ENCODE peak calls at places on chromosomes 2 and 18, in five cellular contexts. K is nucleus accumbens, G is uterus, R is lower leg skin, Y is T1000. O is an unnamed sample.

GRCh38 chr2:234977228-234977679 is 25.4 kb downstream of the SH3BP4 start:
- DNase-seq in G (no peak), R (peak), K (no peak), Y (no peak), O (no peak)

GRCh38 chr2:47403829-47404228 is 873 bp downstream of the MSH2 start:
- DNase-seq in G (no peak), R (peak), Y (no peak), K (no peak), O (no peak)

GRCh38 chr2:11967946-11968465 is 221.6 kb downstream of the LPIN1 start:
- DNase-seq in G (peak), R (no peak), Y (no peak), K (no peak), O (no peak)

GRCh38 chr2:125167820-125168219 is 1142.7 kb downstream of the CNTNAP5 start:
- DNase-seq in R (no peak), K (no peak), G (no peak), Y (no peak), O (no peak)

GRCh38 chr2:121161272-121161671 is 123.7 kb downstream of the TFCP2L1 start:
- DNase-seq in K (no peak), G (no peak), R (no peak), Y (no peak), O (no peak)

GRCh38 chr2:86453838-86454237 is 12.7 kb downstream of the KDM3A start:
- DNase-seq in R (no peak), G (no peak), Y (no peak), K (no peak), O (no peak)

GRCh38 chr2:36337354-36337753 is 18.2 kb upstream of the CRIM1 start:
- DNase-seq in G (no peak), K (no peak), Y (no peak), R (no peak), O (no peak)

GRCh38 chr2:1837022-1837421 is 92.7 kb upstream of the PXDN start:
- DNase-seq in Y (no peak), G (no peak), K (no peak), R (no peak), O (no peak)

GRCh38 chr2:70029814-70030409 is 57.4 kb upstream of the PCBP1 start:
- DNase-seq in R (peak), Y (no peak), K (peak), G (peak), O (no peak)

GRCh38 chr2:169819106-169819505 is 5.6 kb downstream of the METTL5 start:
- DNase-seq in R (no peak), G (no peak), Y (no peak), K (no peak), O (no peak)

GRCh38 chr2:237490009-237490804 is 3.2 kb downstream of the MLPH start:
- DNase-seq in Y (no peak), G (no peak), K (no peak), R (no peak), O (no peak)

GRCh38 chr2:60475311-60475830 is 78.1 kb downstream of the BCL11A start:
- DNase-seq in R (no peak), K (no peak), Y (no peak), G (no peak), O (no peak)

GRCh38 chr18:12766986-12767433 is 64.2 kb downstream of the PSMG2 start:
- DNase-seq in K (no peak), R (no peak), G (no peak), Y (no peak), O (no peak)

GRCh38 chr18:6009751-6010150 is 114.4 kb upstream of the TMEM200C start:
- DNase-seq in K (no peak), Y (no peak), G (no peak), R (no peak), O (no peak)

GRCh38 chr2:26312471-26312870 is 33.5 kb upstream of the SELENOI start:
- DNase-seq in G (no peak), R (no peak), Y (no peak), K (no peak), O (no peak)

GRCh38 chr2:182980115-182980514 is 58.1 kb downstream of the NCKAP1 start:
- DNase-seq in G (no peak), K (no peak), Y (no peak), R (no peak), O (no peak)

GRCh38 chr2:21095714-21096113 is 28.1 kb upstream of the TDRD15 start:
- DNase-seq in G (no peak), K (no peak), Y (no peak), R (no peak), O (no peak)

GRCh38 chr2:229319558-229319957 is 48.5 kb upstream of the PID1 start:
- DNase-seq in K (no peak), R (no peak), G (no peak), Y (no peak), O (no peak)

GRCh38 chr18:57898506-57899124 is 95.5 kb upstream of the ATP8B1 start:
- DNase-seq in K (no peak), G (no peak), R (no peak), Y (peak), O (no peak)

GRCh38 chr2:41180392-41180791 is 728.5 kb upstream of the SLC8A1 start:
- DNase-seq in K (no peak), G (no peak), Y (no peak), R (no peak), O (no peak)

GRCh38 chr2:162074579-162074922 is 536 bp upstream of the DPP4 start:
- DNase-seq in K (no peak), R (no peak), G (no peak), Y (no peak), O (no peak)

GRCh38 chr2:197168705-197169104 is 141.9 kb downstream of the ANKRD44 start:
- DNase-seq in R (peak), G (peak), K (peak), Y (no peak), O (no peak)

GRCh38 chr2:199738723-199739412 is 112.1 kb downstream of the FTCDNL1 start:
- DNase-seq in G (no peak), Y (no peak), R (no peak), K (no peak), O (no peak)

GRCh38 chr2:72211777-72212515 is 64.3 kb upstream of the CYP26B1 start:
- DNase-seq in K (no peak), R (no peak), Y (no peak), G (no peak), O (no peak)

GRCh38 chr2:191171708-191172355 is 21.0 kb upstream of the STAT4 start:
- DNase-seq in G (no peak), R (no peak), K (no peak), Y (peak), O (no peak)

GRCh38 chr2:226423498-226423960 is 376.1 kb downstream of the IRS1 start:
- DNase-seq in G (no peak), R (no peak), K (peak), Y (no peak), O (peak)

GRCh38 chr2:68912732-68913131 is 40.0 kb downstream of the GKN2 start:
- DNase-seq in Y (no peak), K (no peak), R (no peak), G (no peak), O (no peak)

GRCh38 chr2:196660264-196660663 is 20.7 kb downstream of the CCDC150 start:
- DNase-seq in R (no peak), K (no peak), Y (no peak), G (no peak), O (no peak)